ENCODE peak calls at places on chromosome X, in four cellular contexts. K is endothelial cell, D is GM06990, C is coronary artery. J is an unnamed sample.

GRCh38 chrX:71160475-71160874 is 15.8 kb downstream of the NLGN3 start:
- DNase-seq in C (no peak), D (no peak), K (no peak), J (no peak)

GRCh38 chrX:145751943-145752342 is 65.7 kb upstream of the SLITRK2 start:
- DNase-seq in C (no peak), K (no peak), D (no peak), J (no peak)

GRCh38 chrX:21373637-21374162 is 518 bp upstream of the CNKSR2 start:
- DNase-seq in K (peak), D (no peak), C (no peak), J (peak)

GRCh38 chrX:65516756-65517155 is 17.8 kb downstream of the LAS1L start:
- DNase-seq in D (no peak), K (no peak), C (no peak), J (no peak)

GRCh38 chrX:41518127-41518840 is 71.1 kb downstream of the NYX start:
- DNase-seq in K (no peak), D (no peak), C (no peak), J (no peak)

GRCh38 chrX:56764975-56765791 is 36.1 kb downstream of the NBDY start:
- DNase-seq in C (peak), K (no peak), D (peak), J (peak)

GRCh38 chrX:49166914-49167739 is 4.6 kb downstream of the MAGIX start:
- DNase-seq in K (no peak), C (peak), D (peak), J (no peak)

GRCh38 chrX:12011075-12011474 is 127.2 kb upstream of the FRMPD4 start:
- DNase-seq in C (no peak), D (no peak), K (no peak), J (no peak)

GRCh38 chrX:22249371-22249770 is 23.3 kb upstream of the CBLL2 start:
- DNase-seq in D (no peak), K (no peak), C (no peak), J (no peak)

GRCh38 chrX:77346859-77347258 is 100.3 kb upstream of the FGF16 start:
- DNase-seq in K (no peak), C (no peak), D (no peak), J (no peak)

GRCh38 chrX:70479197-70479969 is 34.7 kb downstream of the DLG3 start:
- DNase-seq in K (no peak), C (no peak), D (no peak), J (no peak)

GRCh38 chrX:123743312-123743711 is 10.5 kb upstream of the THOC2 start:
- DNase-seq in C (no peak), K (no peak), D (no peak), J (no peak)

GRCh38 chrX:16695079-16695676 is 17.3 kb downstream of the CTPS2 start:
- DNase-seq in D (no peak), C (no peak), K (peak), J (peak)

GRCh38 chrX:9188117-9188516 is 154.2 kb upstream of the FAM9B start:
- DNase-seq in C (no peak), K (no peak), D (no peak), J (no peak)

GRCh38 chrX:87727615-87728014 is 210.0 kb downstream of the KLHL4 start:
- DNase-seq in K (no peak), C (no peak), D (no peak), J (no peak)

GRCh38 chrX:10079155-10079711 is 77.5 kb upstream of the CLCN4 start:
- DNase-seq in C (no peak), D (no peak), K (no peak), J (no peak)

GRCh38 chrX:124256209-124256608 is 76.3 kb upstream of the TEX13D start:
- DNase-seq in C (no peak), D (no peak), K (no peak), J (no peak)

GRCh38 chrX:53476371-53476770 is 42.2 kb upstream of the HSD17B10 start:
- DNase-seq in K (no peak), D (no peak), C (no peak), J (no peak)

GRCh38 chrX:64176876-64177275 is 28.6 kb downstream of the AMER1 start:
- DNase-seq in D (no peak), C (no peak), K (no peak), J (no peak)

GRCh38 chrX:1784773-1785172 is 169.9 kb downstream of the ASMT start:
- DNase-seq in C (no peak), K (no peak), D (no peak), J (no peak)

GRCh38 chrX:16119353-16120220 is 3.8 kb upstream of the GRPR start:
- DNase-seq in D (peak), K (no peak), C (no peak), J (peak)

GRCh38 chrX:80667967-80668366 is 141.7 kb downstream of the BRWD3 start:
- DNase-seq in C (no peak), K (no peak), D (no peak), J (no peak)

GRCh38 chrX:1411331-1411730 is 19.4 kb upstream of the SLC25A6 start:
- DNase-seq in C (no peak), D (no peak), K (no peak), J (peak)

GRCh38 chrX:150647331-150647730 is 45.9 kb upstream of the MTMR1 start:
- DNase-seq in D (no peak), C (no peak), K (no peak), J (no peak)

GRCh38 chrX:147853701-147854100 is 58.0 kb upstream of the FMR1 start:
- DNase-seq in D (no peak), K (peak), C (no peak), J (no peak)

GRCh38 chrX:96791559-96791958 is 92.1 kb upstream of the RPA4 start:
- DNase-seq in D (no peak), K (no peak), C (no peak), J (no peak)

GRCh38 chrX:104961926-104962325 is 258.6 kb downstream of the TEX13A start:
- DNase-seq in K (no peak), C (no peak), D (no peak), J (no peak)

GRCh38 chrX:75989806-75990590 is 182.9 kb upstream of the PBDC1 start:
- DNase-seq in K (no peak), D (peak), C (no peak), J (no peak)

DNA sequence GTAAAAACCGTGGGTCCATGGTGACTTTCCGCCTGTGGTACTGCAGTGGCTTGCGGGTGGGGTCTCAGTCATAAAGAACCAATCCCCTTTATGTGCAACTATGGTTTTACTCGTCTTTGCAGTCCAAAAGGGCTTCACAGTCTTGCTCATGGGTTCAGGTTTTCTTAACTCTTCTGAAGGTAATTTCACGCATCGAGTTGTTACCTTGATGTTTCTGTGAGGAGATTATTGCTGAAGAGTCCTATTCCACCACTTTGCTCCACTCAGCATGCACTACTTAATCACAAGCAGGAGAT is 41.5 kb downstream of the F8 start:
- DNase-seq in K (no peak), D (peak), C (no peak), J (no peak)
- TF ChIP-seq CTCF in K (no peak), D (no peak), C (no peak), J (no peak)

GRCh38 chrX:6645216-6645615 is 110.3 kb upstream of the VCX3A start:
- DNase-seq in K (no peak), D (no peak), C (no peak), J (no peak)

GRCh38 chrX:6640727-6641126 is 105.8 kb upstream of the VCX3A start:
- DNase-seq in K (no peak), D (no peak), C (no peak), J (no peak)

GRCh38 chrX:6644411-6644810 is 109.5 kb upstream of the VCX3A start:
- DNase-seq in C (no peak), K (no peak), D (no peak), J (no peak)
- TF ChIP-seq CTCF in C (no peak), K (peak), D (peak), J (no peak)

DNA sequence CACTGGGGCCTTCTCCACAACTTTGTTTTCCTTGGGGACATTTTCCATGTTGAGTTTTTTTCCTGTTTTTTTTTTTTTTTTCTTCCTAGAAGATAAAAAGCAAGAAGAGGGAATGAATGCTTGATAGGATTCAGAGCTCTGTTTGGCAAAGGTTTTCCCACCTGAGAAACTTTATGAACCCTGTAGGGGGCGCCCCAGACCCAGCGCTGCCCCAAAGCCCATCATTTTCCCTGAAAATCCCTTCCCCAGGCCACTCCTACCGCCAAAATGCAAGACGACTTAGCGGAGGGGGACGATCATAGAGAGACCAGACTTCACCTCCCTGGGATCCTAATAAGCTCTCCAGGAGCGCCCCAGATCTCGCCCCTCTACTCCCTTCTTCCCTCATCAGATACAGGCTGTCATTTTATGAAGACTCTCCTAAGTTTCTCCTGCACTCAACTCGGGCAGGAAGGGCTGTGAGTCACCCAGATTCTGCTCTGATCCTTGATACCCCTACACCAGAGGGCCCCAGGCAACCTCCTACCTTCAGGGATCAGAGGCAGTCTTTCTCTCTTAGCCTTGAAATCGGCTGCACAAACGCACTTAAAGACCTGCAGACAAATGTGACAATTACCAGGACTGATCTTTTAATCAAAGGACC is 1.4 kb downstream of the BEX5 start:
- DNase-seq in C (no peak), D (no peak), K (peak), J (no peak)
- TF ChIP-seq CTCF in C (no peak), D (peak), K (peak), J (no peak)

DNA sequence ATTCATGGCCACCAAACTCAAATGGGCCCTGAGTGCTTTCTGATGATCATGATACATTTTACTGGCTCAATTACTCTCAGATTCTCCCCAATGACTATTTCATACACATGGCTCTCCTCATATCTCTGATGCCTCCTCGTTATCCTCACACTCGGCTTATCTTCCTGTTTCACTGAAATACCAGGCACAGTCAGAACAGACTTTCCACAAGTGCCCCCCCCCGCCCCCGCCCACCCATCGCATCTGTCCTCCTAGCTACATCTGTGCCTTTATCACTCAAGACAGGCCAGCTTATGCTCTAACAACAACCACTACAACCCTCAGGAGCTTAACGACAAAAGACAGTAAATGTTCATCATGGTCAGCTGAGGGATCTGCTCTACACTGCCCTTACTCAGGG is 610.6 kb upstream of the DIPK2B start:
- DNase-seq in K (no peak), D (no peak), C (no peak), J (no peak)
- TF ChIP-seq CTCF in K (no peak), D (no peak), C (no peak), J (no peak)

J was measured in GM13976.